ENCODE peak calls at places on chromosomes 16 and 17, in five cellular contexts. Z is H9, T is mammary epithelial cell, E is foreskin keratinocyte, O is lower lobe of right lung. Y is an unnamed sample.

GRCh38 chr16:50444546-50444945 is 75.8 kb upstream of the BRD7 start:
- DNase-seq in Z (no peak), T (peak), E (no peak), O (no peak), Y (no peak)

GRCh38 chr17:39152134-39152884 is 872 bp upstream of the PLXDC1 start:
- DNase-seq in Z (no peak), T (no peak), E (peak), O (no peak), Y (no peak)

GRCh38 chr17:17347956-17348871 is 45.0 kb downstream of the NT5M start:
- DNase-seq in Z (no peak), T (no peak), E (no peak), O (no peak), Y (no peak)

GRCh38 chr16:76441391-76441790 is 164.2 kb downstream of the CNTNAP4 start:
- DNase-seq in Z (no peak), T (no peak), E (no peak), O (no peak), Y (no peak)

GRCh38 chr16:3793161-3793576 is 75.8 kb upstream of the TRAP1 start:
- DNase-seq in Z (no peak), T (no peak), E (peak), O (no peak), Y (peak)

GRCh38 chr17:57750109-57750845 is 5.2 kb upstream of the CCDC182 start:
- DNase-seq in Z (no peak), T (no peak), E (no peak), O (no peak), Y (no peak)

GRCh38 chr17:73249700-73250099 is 12.0 kb downstream of the CPSF4L start:
- DNase-seq in Z (no peak), T (no peak), E (no peak), O (no peak), Y (no peak)

GRCh38 chr17:7882629-7883028 is 6.0 kb upstream of the CHD3 start:
- DNase-seq in Z (peak), T (no peak), E (no peak), O (no peak), Y (no peak)

GRCh38 chr16:29784901-29785500 is 5.5 kb upstream of the KIF22 start:
- DNase-seq in Z (peak), T (peak), E (no peak), O (peak), Y (no peak)

GRCh38 chr17:56785396-56785795 is 48.3 kb downstream of the C17orf67 start:
- DNase-seq in Z (no peak), T (peak), E (peak), O (no peak), Y (peak)

GRCh38 chr17:45749831-45750335 is 34.2 kb upstream of the CRHR1 start:
- DNase-seq in Z (no peak), T (no peak), E (no peak), O (no peak), Y (no peak)

GRCh38 chr17:37019117-37019744 is 70.5 kb downstream of the AATF start:
- DNase-seq in Z (no peak), T (no peak), E (no peak), O (no peak), Y (no peak)

GRCh38 chr17:59439711-59440110 is 108.3 kb downstream of the YPEL2 start:
- DNase-seq in Z (no peak), T (peak), E (no peak), O (no peak), Y (no peak)

GRCh38 chr16:68658258-68658973 is 13.3 kb downstream of the CDH3 start:
- DNase-seq in Z (no peak), T (peak), E (peak), O (no peak), Y (peak)

GRCh38 chr16:68298907-68299515 is 11.7 kb downstream of the SLC7A6OS start:
- DNase-seq in Z (no peak), T (peak), E (peak), O (no peak), Y (peak)

GRCh38 chr17:48134912-48135480 is 27.4 kb downstream of the SNX11 start:
- DNase-seq in Z (peak), T (no peak), E (no peak), O (no peak), Y (no peak)

GRCh38 chr17:30915833-30916611 is 5.7 kb upstream of the ADAP2 start:
- DNase-seq in Z (no peak), T (no peak), E (no peak), O (no peak), Y (no peak)

GRCh38 chr17:46815474-46816353 is 2.8 kb downstream of the WNT3 start:
- DNase-seq in Z (peak), T (no peak), E (peak), O (no peak), Y (no peak)
- H3K27ac ChIP-seq in Z (no peak), T (no peak), E (no peak), O (no peak), Y (no peak)

DNA sequence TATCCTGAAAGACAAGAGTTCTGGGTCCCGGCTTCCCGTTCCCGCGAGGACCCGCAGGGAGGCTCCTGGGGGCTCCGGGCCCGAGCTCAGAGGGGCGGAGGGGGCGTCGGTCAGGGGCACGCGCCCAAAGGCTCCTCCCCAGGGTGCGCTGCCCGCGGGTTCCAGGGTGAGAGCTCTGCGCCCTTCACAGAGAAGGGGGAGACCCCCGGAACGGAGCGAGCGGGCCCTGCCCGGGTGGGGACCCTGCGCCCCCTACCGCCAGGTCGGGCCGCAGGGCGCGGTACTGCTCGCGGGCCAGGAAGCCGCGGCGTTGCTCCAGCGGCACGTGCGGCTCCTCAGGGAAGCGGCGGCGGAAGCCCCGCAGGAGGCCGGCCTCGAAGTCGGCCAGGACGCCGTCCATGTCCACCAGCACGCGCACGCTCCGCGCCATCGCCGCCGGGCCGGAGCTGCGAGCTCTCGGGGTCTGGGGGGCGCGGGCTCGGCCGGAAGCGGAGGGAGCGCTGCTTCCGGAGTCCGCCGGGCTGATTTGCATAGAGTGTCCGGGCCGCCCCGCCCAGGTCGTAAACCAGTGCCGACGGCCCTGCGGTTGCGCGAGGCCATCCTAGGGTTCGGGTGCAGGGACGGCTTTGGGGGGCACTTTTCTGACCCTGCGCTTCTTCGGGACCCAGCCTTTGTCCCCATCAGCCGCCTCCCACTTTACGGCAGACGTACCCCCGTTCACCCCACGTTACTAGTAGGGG is at the start of gene NT5C:
- DNase-seq in Z (peak), T (peak), E (no peak), O (peak), Y (peak)
- TF ChIP-seq CTCF in Z (peak), T (peak), E (peak), O (peak), Y (peak)

GRCh38 chr17:68161644-68162428 is 86.0 kb upstream of the AMZ2 start:
- DNase-seq in Z (no peak), T (no peak), E (no peak), O (no peak), Y (no peak)
- H3K27ac ChIP-seq in Z (no peak), T (no peak), E (no peak), O (peak), Y (no peak)

GRCh38 chr16:48115299-48115698 is 40.5 kb downstream of the ABCC12 start:
- DNase-seq in Z (no peak), T (no peak), E (no peak), O (no peak), Y (no peak)

GRCh38 chr16:48110982-48111381 is 44.8 kb downstream of the ABCC12 start:
- DNase-seq in Z (no peak), T (no peak), E (no peak), O (no peak), Y (no peak)

GRCh38 chr16:48112603-48113400 is 43.0 kb downstream of the ABCC12 start:
- DNase-seq in Z (no peak), T (no peak), E (no peak), O (no peak), Y (no peak)

GRCh38 chr16:48114410-48114809 is 41.4 kb downstream of the ABCC12 start:
- DNase-seq in Z (no peak), T (no peak), E (no peak), O (no peak), Y (no peak)

GRCh38 chr16:48113471-48113870 is 42.3 kb downstream of the ABCC12 start:
- DNase-seq in Z (peak), T (no peak), E (no peak), O (no peak), Y (no peak)
- TF ChIP-seq CTCF in Z (peak), T (peak), E (peak), O (no peak), Y (no peak)

GRCh38 chr16:74456290-74456625 is 35.0 kb upstream of the CLEC18B start:
- DNase-seq in Z (no peak), T (no peak), E (no peak), O (no peak), Y (no peak)
- H3K27ac ChIP-seq in Z (no peak), T (peak), E (no peak), O (no peak), Y (peak)

GRCh38 chr17:71187145-71187878 is 933.5 kb upstream of the SOX9 start:
- DNase-seq in Z (no peak), T (peak), E (peak), O (no peak), Y (peak)

GRCh38 chr17:71192039-71192555 is 928.7 kb upstream of the SOX9 start:
- DNase-seq in Z (no peak), T (no peak), E (no peak), O (no peak), Y (no peak)

GRCh38 chr17:71192848-71193247 is 928.0 kb upstream of the SOX9 start:
- DNase-seq in Z (no peak), T (no peak), E (no peak), O (no peak), Y (no peak)

GRCh38 chr17:71188811-71189492 is 931.9 kb upstream of the SOX9 start:
- DNase-seq in Z (no peak), T (peak), E (peak), O (no peak), Y (peak)

GRCh38 chr17:71189493-71189831 is 931.4 kb upstream of the SOX9 start:
- DNase-seq in Z (no peak), T (no peak), E (no peak), O (no peak), Y (no peak)
- TF ChIP-seq CTCF in Z (no peak), T (no peak), E (no peak), O (no peak), Y (no peak)

GRCh38 chr17:61338874-61339478 is 60.7 kb upstream of the TBX2 start:
- DNase-seq in Z (no peak), T (no peak), E (no peak), O (no peak), Y (no peak)
- H3K27ac ChIP-seq in Z (no peak), T (no peak), E (no peak), O (peak), Y (no peak)

GRCh38 chr17:3919123-3919624 is 2.9 kb upstream of the P2RX1 start:
- DNase-seq in Z (no peak), T (no peak), E (no peak), O (no peak), Y (no peak)
- TF ChIP-seq CTCF in Z (no peak), T (no peak), E (no peak), O (no peak), Y (no peak)

GRCh38 chr16:75085556-75085955 is 31.0 kb downstream of the LDHD start:
- DNase-seq in Z (no peak), T (no peak), E (no peak), O (no peak), Y (no peak)
- H3K27ac ChIP-seq in Z (no peak), T (no peak), E (no peak), O (no peak), Y (no peak)

GRCh38 chr17:75848523-75849303 is 4.5 kb upstream of the UNC13D start:
- DNase-seq in Z (peak), T (peak), E (no peak), O (peak), Y (peak)
- TF ChIP-seq CTCF in Z (peak), T (peak), E (peak), O (peak), Y (peak)